ENCODE peak calls at places on chromosomes 1 and 21, in seven cellular contexts. G, O, U, Y, L, R and E are unnamed samples.

GRCh38 chr1:7691557-7691956 is 79.5 kb upstream of the VAMP3 start:
- DNase-seq in G (no peak), O (no peak), U (no peak), Y (no peak), L (no peak), R (no peak), E (no peak)

GRCh38 chr1:26094677-26095383 is 16.8 kb upstream of the PDIK1L start:
- DNase-seq in G (no peak), O (peak; percentile 66), U (peak; percentile 45), Y (no peak), L (peak; percentile 40), R (no peak), E (no peak)

GRCh38 chr1:109083923-109084322 is 6.6 kb upstream of the TMEM167B start:
- DNase-seq in G (no peak), O (no peak), U (no peak), Y (no peak), L (no peak), R (no peak), E (peak; percentile 42)

GRCh38 chr1:89358287-89358893 is 5.5 kb upstream of the GBP6 start:
- DNase-seq in G (peak; percentile 58), O (peak; percentile 86), U (peak; percentile 83), Y (peak; percentile 75), L (peak; percentile 79), R (peak; percentile 59), E (peak; percentile 70)

GRCh38 chr1:93200714-93201113 is 20.2 kb downstream of the CCDC18 start:
- DNase-seq in G (no peak), O (no peak), U (no peak), Y (no peak), L (no peak), R (no peak), E (no peak)

GRCh38 chr1:235999259-235999925 is 65.5 kb downstream of the NID1 start:
- DNase-seq in G (peak; percentile 98), O (peak; percentile 97), U (peak; percentile 62), Y (no peak), L (no peak), R (peak; percentile 97), E (no peak)

GRCh38 chr21:25639167-25639921 is at the start of gene JAM2:
- DNase-seq in G (peak; percentile 39), O (peak; percentile 23), U (peak; percentile 59), Y (peak; percentile 46), L (peak; percentile 45), R (no peak), E (peak; percentile 19)

GRCh38 chr1:11929849-11930248 is 3.6 kb upstream of the KIAA2013 start:
- DNase-seq in G (no peak), O (peak; percentile 56), U (peak; percentile 76), Y (peak; percentile 62), L (peak; percentile 76), R (no peak), E (peak; percentile 44)

GRCh38 chr1:223052479-223052878 is 90.6 kb downstream of the TLR5 start:
- DNase-seq in G (no peak), O (no peak), U (no peak), Y (no peak), L (no peak), R (no peak), E (no peak)

GRCh38 chr1:223057569-223058093 is 85.4 kb downstream of the TLR5 start:
- DNase-seq in G (no peak), O (no peak), U (no peak), Y (peak; percentile 12), L (no peak), R (no peak), E (no peak)

GRCh38 chr1:223052931-223053330 is 90.1 kb downstream of the TLR5 start:
- DNase-seq in G (no peak), O (no peak), U (no peak), Y (no peak), L (no peak), R (no peak), E (no peak)

GRCh38 chr1:223059526-223059925 is 83.5 kb downstream of the TLR5 start:
- DNase-seq in G (no peak), O (no peak), U (no peak), Y (no peak), L (no peak), R (no peak), E (no peak)

DNA sequence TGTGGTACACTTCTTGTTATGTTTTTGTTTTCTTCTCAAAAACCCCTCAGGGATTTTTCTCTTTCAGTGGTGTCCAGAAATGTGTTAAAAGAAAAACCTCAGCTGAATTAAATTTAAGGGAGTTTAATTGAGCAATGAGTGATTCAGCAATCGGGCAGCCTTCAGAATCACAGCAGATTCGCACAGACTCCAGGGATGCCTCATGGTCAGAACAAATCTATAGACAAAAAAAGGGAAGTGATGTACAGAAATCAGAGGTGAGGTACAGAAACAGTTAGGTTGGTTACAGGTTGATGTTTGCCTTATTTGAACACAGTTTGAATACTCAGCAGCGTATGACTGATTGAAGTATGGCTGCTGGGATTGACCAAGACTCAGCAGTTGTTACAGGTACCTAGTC is 86.2 kb downstream of the TLR5 start:
- DNase-seq in G (no peak), O (no peak), U (no peak), Y (no peak), L (no peak), R (no peak), E (no peak)
- H3K4me3 ChIP-seq in G (no peak overlapping the region), O (no peak overlapping the region), U (no peak overlapping the region), Y (no peak overlapping the region), L (no peak overlapping the region), R (no peak overlapping the region), E (no peak overlapping the region)

DNA sequence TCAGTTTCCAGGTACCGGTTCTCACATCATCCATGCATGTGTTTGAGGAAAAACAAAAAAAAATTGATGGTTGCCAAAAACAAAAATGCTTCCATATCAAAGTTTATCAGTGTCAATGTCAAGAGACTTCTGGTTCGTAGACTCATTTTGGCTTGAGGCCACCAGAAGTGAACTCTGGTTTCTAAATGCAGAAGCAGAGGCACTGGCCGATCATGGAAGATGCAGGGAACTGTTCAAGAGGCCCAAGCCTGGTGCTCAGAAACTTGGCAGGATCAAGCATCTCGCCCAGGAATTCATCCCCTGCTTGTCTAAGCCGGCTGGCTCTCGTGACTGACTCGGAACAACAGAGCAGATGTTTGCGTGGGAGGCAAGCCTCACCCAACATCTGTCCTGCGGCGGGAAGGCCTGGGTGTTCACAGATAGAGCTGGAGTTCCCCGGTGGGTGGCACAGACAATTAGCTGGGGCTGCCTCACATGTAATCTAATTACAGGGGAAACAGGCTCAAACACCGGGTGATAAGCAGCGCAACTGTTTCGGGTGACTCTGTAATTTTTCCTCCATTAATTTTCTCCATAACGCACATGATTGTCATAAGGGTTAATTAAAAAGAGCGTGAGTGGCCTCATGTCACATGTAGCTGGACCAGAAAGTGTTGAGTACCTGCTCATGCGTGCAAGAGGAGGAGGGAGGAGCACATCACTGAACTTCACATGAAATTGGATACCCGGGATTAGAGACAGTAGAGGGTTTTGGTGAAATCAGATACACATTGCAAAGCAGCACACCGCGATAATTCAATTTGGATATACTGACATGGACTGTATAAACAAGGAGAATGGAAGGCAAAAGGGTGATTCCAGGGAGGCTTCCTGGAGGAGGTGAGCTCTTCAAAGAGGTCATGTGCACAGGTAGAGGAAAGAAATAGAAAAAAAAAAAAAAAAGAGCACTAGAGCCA is 180.0 kb downstream of the ETS2 start:
- DNase-seq in G (peak; percentile 91), O (peak; percentile 87), U (peak; percentile 75), Y (no peak), L (peak; percentile 41), R (peak; percentile 60), E (peak; percentile 87)
- H3K4me3 ChIP-seq in G (no peak overlapping the region), O (no peak overlapping the region), U (no peak overlapping the region), Y (no peak overlapping the region), L (no peak overlapping the region), R (no peak overlapping the region), E (peak overlapping the region; percentile 36)

DNA sequence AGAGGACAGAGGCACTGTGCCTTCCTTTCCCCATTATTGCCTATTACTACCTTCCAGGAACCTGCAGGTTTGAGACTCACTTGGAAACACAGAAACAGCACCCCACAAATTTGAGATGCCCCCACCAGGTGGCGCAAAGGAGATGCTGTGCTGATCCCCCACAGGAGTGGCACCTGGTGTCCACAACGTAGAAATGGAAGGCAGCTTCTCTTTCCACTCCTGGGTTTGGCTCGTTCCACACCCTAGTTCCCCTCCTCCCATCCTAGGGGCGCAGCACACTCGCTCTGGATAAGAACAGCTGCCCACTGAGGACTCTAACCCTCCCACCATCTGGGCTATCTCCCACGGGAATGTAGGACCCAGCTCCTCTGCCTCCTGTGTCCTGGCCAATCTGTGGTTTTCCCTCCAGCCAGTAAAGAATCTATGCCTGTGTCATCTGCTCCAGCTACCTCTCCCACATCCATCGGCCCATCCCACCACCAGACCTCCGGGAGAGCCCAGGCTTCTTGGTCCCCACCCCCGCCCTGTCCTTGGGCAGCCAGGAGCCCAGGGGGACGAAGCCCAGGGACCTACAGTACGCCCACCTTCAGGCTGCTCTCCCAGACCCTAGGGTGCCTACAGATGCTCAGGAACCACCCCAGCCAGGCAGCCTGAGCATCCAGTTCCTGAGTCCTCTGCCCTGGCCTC is 663 bp downstream of the THBS3 start:
- DNase-seq in G (peak; percentile 72), O (peak; percentile 89), U (peak; percentile 85), Y (peak; percentile 91), L (peak; percentile 81), R (peak; percentile 85), E (peak; percentile 82)
- H3K4me3 ChIP-seq in G (peak overlapping the region; percentile 100), O (peak overlapping the region; percentile 98), U (peak overlapping the region; percentile 66), Y (no peak overlapping the region), L (no peak overlapping the region), R (peak overlapping the region; percentile 98), E (no peak overlapping the region)

DNA sequence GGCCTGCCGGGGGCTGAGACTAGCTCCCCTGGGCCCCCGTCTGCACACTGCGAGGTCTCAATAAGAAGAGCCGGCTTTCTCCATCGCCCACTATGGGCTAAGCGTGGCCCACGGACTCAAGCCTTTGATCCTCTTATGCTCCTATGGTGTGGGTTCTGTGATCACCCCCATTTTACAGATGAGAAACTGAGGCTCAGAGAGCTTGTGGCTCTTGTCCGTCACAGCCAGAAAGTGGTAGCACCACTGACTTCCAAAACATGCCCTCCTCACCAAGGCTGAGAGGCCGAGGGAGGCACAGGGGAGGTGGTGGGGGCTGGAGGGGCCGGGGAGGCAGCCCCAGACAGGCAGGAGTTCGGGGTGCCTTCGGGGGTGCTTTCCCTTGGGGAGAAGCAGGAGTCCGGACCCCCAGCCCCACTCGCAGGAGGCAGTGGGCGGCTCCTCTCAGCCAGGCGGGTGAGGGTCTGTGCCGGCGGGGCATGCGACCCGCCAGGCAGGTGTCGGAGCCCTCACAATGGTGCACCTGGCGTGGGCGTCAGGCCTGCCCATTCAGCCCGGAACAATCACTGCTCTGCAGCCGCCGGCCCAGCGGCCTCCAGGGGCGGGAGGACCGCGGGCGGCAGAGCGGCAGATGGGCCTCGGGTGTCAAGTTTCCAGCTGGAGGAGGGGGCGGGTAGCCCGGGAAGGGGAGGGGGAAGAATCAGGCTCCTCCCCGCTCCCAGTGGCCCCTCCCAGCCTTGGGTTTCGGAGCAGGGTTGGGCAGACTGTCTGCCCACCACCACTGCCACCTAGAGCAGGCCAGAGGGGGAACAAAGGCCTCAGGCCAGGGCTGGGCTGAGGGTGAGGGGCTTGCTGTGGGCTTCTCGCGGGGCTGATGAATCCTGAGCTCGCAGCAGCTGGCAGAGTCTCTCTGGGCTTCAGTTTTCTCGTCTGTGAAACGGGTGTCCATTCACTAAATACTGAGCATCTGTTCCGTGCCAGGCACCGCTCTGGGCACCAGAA is 39.3 kb upstream of the CASZ1 start:
- DNase-seq in G (peak; percentile 66), O (peak; percentile 46), U (peak; percentile 27), Y (no peak), L (no peak), R (peak; percentile 19), E (no peak)
- H3K4me3 ChIP-seq in G (no peak overlapping the region), O (no peak overlapping the region), U (no peak overlapping the region), Y (no peak overlapping the region), L (no peak overlapping the region), R (no peak overlapping the region), E (no peak overlapping the region)

GRCh38 chr1:229229721-229230135 is 41.2 kb upstream of the RAB4A start:
- DNase-seq in G (no peak), O (no peak), U (peak; percentile 56), Y (peak; percentile 35), L (peak; percentile 39), R (no peak), E (no peak)
- H3K4me3 ChIP-seq in G (no peak overlapping the region), O (no peak overlapping the region), U (no peak overlapping the region), Y (no peak overlapping the region), L (peak overlapping the region; percentile 15), R (no peak overlapping the region), E (no peak overlapping the region)